ENCODE peak calls at places on chromosomes 2 and 18, in six cellular contexts. K is breast epithelium, M is MCF 10A, A is HFF-Myc, S is BE2C, T is lung. Z is an unnamed sample.

GRCh38 chr2:150142561-150142960 is 344.9 kb downstream of the RND3 start:
- DNase-seq in K (no peak), M (peak; percentile 49), A (no peak), S (no peak), T (no peak), Z (peak; percentile 92)

GRCh38 chr2:235191933-235192332 is 240.1 kb downstream of the SH3BP4 start:
- DNase-seq in K (no peak), M (peak; percentile 11), A (no peak), S (no peak), T (no peak), Z (no peak)

GRCh38 chr2:154048905-154049304 is 177.2 kb downstream of the GALNT13 start:
- DNase-seq in K (no peak), M (no peak), A (no peak), S (no peak), T (no peak), Z (no peak)

GRCh38 chr2:204452464-204453023 is 92.7 kb upstream of the PARD3B start:
- DNase-seq in K (peak; percentile 55), M (peak; percentile 85), A (peak; percentile 99), S (no peak), T (peak; percentile 78), Z (peak; percentile 100)

GRCh38 chr2:184137955-184138354 is 460.4 kb upstream of the ZNF804A start:
- DNase-seq in K (no peak), M (no peak), A (no peak), S (no peak), T (no peak), Z (no peak)

GRCh38 chr18:54162431-54162830 is 62.0 kb downstream of the MBD2 start:
- DNase-seq in K (no peak), M (peak; percentile 37), A (no peak), S (no peak), T (no peak), Z (peak; percentile 75)

GRCh38 chr2:74379851-74380789 is at the start of gene DCTN1:
- DNase-seq in K (no peak), M (peak; percentile 52), A (no peak), S (peak; percentile 53), T (no peak), Z (peak; percentile 65)

GRCh38 chr2:128801581-128801980 is 482.9 kb upstream of the HS6ST1 start:
- DNase-seq in K (no peak), M (no peak), A (no peak), S (no peak), T (no peak), Z (no peak)

GRCh38 chr2:220227272-220227920 is 600.0 kb downstream of the SLC4A3 start:
- DNase-seq in K (no peak), M (peak; percentile 21), A (no peak), S (no peak), T (no peak), Z (peak; percentile 77)

GRCh38 chr2:238818576-238818975 is 29.3 kb upstream of the TWIST2 start:
- DNase-seq in K (no peak), M (no peak), A (no peak), S (no peak), T (no peak), Z (no peak)

GRCh38 chr2:131022731-131023130 is 70.5 kb downstream of the FAM168B start:
- DNase-seq in K (no peak), M (no peak), A (no peak), S (no peak), T (no peak), Z (peak; percentile 11)

GRCh38 chr2:228180126-228181097 is 1.1 kb downstream of the SPHKAP start:
- DNase-seq in K (no peak), M (no peak), A (no peak), S (no peak), T (no peak), Z (peak; percentile 17)

GRCh38 chr18:49731860-49732311 is 81.4 kb downstream of the ACAA2 start:
- DNase-seq in K (no peak), M (no peak), A (no peak), S (no peak), T (no peak), Z (no peak)

GRCh38 chr2:18455256-18455862 is 105.1 kb downstream of the RDH14 start:
- DNase-seq in K (no peak), M (peak; percentile 17), A (no peak), S (peak; percentile 16), T (no peak), Z (peak; percentile 54)
- TF ChIP-seq CTCF in K (no peak), M (no peak), A (peak; percentile 53), S (peak; percentile 52), T (no peak), Z (peak; percentile 69)

DNA sequence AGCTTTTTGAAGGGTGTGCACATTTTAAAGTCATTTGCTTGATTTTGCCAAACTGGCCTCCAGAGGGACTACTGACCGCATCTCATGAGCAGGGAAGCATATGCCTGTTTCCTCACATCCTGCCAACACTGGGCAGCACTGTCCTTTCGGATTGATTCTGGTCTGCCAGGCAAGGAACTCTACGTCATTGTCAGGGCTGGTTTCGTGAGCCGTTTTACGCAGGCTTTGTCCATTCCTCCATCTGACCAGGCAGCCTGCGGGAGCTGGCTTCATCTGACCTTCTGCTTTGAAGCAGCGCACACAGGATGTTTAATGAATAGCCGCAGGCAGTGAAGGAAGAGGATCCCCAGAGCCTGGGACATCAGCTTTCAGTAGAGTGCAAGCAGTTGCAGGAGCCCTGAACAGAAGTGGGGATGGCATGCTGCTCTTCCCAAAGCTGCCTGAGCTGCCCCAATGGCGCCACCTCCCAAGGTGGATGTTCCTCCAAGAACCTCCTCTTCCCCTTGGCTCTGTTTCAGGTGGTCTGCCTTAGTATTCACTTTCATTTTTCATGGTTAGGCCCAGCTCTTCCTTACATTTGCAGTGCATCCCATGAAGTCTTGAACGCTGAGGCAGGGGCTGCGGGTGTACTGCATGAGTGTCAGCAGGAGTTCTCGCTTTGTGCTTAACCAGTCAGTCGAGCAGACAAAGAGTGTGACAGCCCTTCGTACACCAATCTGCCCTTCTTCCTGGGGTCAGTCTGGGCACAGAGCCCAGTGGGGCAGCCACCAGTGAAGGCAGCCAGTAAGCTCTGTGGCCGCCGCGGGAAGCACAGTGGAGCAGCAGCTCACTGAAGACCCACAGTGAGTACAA is 46.5 kb upstream of the SEMA4C start:
- DNase-seq in K (peak; percentile 40), M (peak; percentile 51), A (no peak), S (no peak), T (no peak), Z (no peak)
- TF ChIP-seq CTCF in K (no peak), M (no peak), A (peak; percentile 10), S (no peak), T (no peak), Z (no peak)

GRCh38 chr2:68135448-68136320 is 22.0 kb upstream of the PNO1 start:
- DNase-seq in K (no peak), M (no peak), A (no peak), S (no peak), T (no peak), Z (no peak)

GRCh38 chr2:68134120-68134519 is 23.6 kb upstream of the PNO1 start:
- DNase-seq in K (no peak), M (no peak), A (no peak), S (no peak), T (no peak), Z (no peak)

DNA sequence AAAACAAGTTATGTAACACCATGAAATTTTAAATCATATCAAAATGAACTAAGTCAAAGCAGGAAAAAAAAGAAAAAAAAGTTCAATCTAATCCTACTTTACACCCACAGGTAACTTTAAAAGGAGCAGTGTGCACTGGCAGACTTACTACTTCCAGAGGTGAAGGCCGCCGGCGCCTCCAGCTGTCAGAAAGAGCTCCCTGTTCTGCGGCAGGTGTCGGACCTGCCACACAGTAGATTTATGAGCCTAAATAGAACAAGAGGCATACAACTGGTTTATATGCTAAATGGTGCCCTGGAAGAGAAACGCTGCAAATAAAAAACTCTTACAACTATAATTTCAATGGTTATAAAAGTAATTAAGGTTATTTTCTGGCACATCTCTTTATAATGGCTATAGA is 23.1 kb upstream of the PNO1 start:
- DNase-seq in K (no peak), M (no peak), A (no peak), S (no peak), T (no peak), Z (no peak)
- TF ChIP-seq CTCF in K (no peak), M (no peak), A (no peak), S (no peak), T (no peak), Z (no peak)

DNA sequence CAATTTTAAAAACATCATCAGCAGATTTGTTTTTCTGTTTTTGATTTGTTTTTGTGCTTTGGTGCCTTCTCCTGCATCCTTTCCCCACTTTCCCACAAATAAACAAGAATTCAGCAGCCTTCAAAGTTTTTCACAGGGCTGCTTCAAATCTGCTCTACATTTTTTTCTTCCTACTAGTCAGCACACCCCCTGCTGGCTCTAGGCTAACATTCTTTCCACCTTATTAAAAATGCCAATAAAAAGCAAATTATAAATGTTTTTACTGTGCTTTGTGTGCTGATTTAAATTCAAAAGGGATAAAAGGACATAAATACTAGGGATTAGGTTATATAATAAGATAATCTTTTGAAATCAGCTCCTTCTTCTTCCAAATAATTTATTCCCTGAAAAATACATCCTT is 6.2 kb upstream of the CNTNAP5 start:
- DNase-seq in K (no peak), M (peak; percentile 22), A (no peak), S (no peak), T (no peak), Z (no peak)
- TF ChIP-seq CTCF in K (no peak), M (peak; percentile 43), A (no peak), S (peak; percentile 43), T (no peak), Z (no peak)

GRCh38 chr2:200422532-200423262 is 87.2 kb downstream of the KCTD18 start:
- DNase-seq in K (no peak), M (no peak), A (no peak), S (no peak), T (no peak), Z (peak; percentile 55)
- TF ChIP-seq CTCF in K (no peak), M (no peak), A (no peak), S (peak; percentile 19), T (no peak), Z (peak; percentile 50)

Z was measured in HFFc6.